ENCODE peak calls at places on chromosomes 5 and 9, in seven cellular contexts. P, A, O, I, L, Y and R are unnamed samples.

GRCh38 chr5:91212336-91213092 is 170.6 kb downstream of the ARRDC3 start:
- DNase-seq in P (peak), A (no peak), Y (peak), O (peak), L (no peak), I (peak), R (no peak)

GRCh38 chr9:90943341-90943740 is 141.7 kb downstream of the SYK start:
- DNase-seq in I (peak), Y (peak), L (no peak), A (no peak), O (no peak), P (no peak), R (no peak)

GRCh38 chr9:69484023-69484422 is 159.0 kb downstream of the ENTREP1 start:
- DNase-seq in L (no peak), I (no peak), Y (no peak), A (no peak), P (no peak), O (no peak), R (no peak)

GRCh38 chr9:124879226-124879625 is 17.3 kb downstream of the ARPC5L start:
- DNase-seq in L (no peak), O (no peak), A (no peak), P (no peak), Y (no peak), I (no peak), R (no peak)

GRCh38 chr5:139925650-139926640 is 117.2 kb downstream of the NRG2 start:
- DNase-seq in Y (no peak), I (no peak), O (no peak), P (no peak), A (no peak), L (no peak), R (no peak)

GRCh38 chr9:100499866-100500265 is 26.9 kb downstream of the TMEFF1 start:
- DNase-seq in I (no peak), Y (no peak), L (no peak), A (no peak), P (no peak), O (no peak), R (no peak)

GRCh38 chr9:18441245-18441644 is 32.7 kb upstream of the ADAMTSL1 start:
- DNase-seq in P (no peak), O (no peak), A (no peak), L (no peak), Y (no peak), I (no peak), R (no peak)

GRCh38 chr5:126805108-126805507 is 28.2 kb downstream of the LMNB1 start:
- DNase-seq in P (no peak), I (peak), L (no peak), Y (no peak), O (no peak), A (no peak), R (no peak)

GRCh38 chr5:127870914-127871313 is 167.7 kb downstream of the CCDC192 start:
- DNase-seq in P (peak), O (no peak), L (no peak), A (no peak), I (peak), Y (no peak), R (peak)

GRCh38 chr5:64838803-64839202 is 70.1 kb downstream of the CWC27 start:
- DNase-seq in O (no peak), I (peak), L (no peak), Y (no peak), P (no peak), A (no peak), R (peak)

GRCh38 chr9:2621678-2622360 is at the start of gene VLDLR:
- DNase-seq in I (peak), L (peak), P (peak), O (no peak), Y (no peak), A (peak), R (peak)

GRCh38 chr5:16735092-16735970 is 118.5 kb upstream of the RETREG1 start:
- DNase-seq in Y (peak), L (no peak), P (no peak), A (no peak), I (no peak), O (no peak), R (no peak)
- H3K27ac ChIP-seq in Y (peak), L (peak), P (no peak), A (peak), I (peak), O (peak), R (peak)

GRCh38 chr9:114410910-114411309 is 23.1 kb upstream of the AKNA start:
- DNase-seq in L (no peak), I (peak), P (no peak), O (no peak), Y (no peak), A (no peak), R (peak)
- H3K27ac ChIP-seq in L (no peak), I (no peak), P (no peak), O (no peak), Y (no peak), A (no peak), R (no peak)

GRCh38 chr5:180395540-180396274 is 42.6 kb upstream of the GFPT2 start:
- DNase-seq in A (no peak), P (no peak), O (no peak), L (no peak), I (no peak), Y (no peak), R (no peak)

GRCh38 chr5:180399931-180400330 is 46.8 kb upstream of the GFPT2 start:
- DNase-seq in O (no peak), I (no peak), P (no peak), Y (no peak), A (no peak), L (no peak), R (no peak)

GRCh38 chr5:180394031-180394636 is 41.0 kb upstream of the GFPT2 start:
- DNase-seq in I (no peak), P (no peak), O (no peak), L (peak), A (no peak), Y (no peak), R (no peak)

GRCh38 chr5:180399391-180399790 is 46.3 kb upstream of the GFPT2 start:
- DNase-seq in O (no peak), L (no peak), A (no peak), P (no peak), I (no peak), Y (no peak), R (no peak)

GRCh38 chr5:180396931-180397330 is 43.8 kb upstream of the GFPT2 start:
- DNase-seq in A (no peak), I (no peak), Y (no peak), P (no peak), L (no peak), O (no peak), R (no peak)
- H3K27ac ChIP-seq in A (no peak), I (no peak), Y (no peak), P (no peak), L (no peak), O (no peak), R (no peak)

GRCh38 chr5:15897609-15898008 is 282.0 kb downstream of the MARCHF11 start:
- DNase-seq in A (no peak), L (no peak), I (no peak), P (no peak), Y (no peak), O (peak), R (no peak)
- H3K27ac ChIP-seq in A (no peak), L (no peak), I (no peak), P (no peak), Y (no peak), O (no peak), R (no peak)

GRCh38 chr5:148931453-148932057 is 105.1 kb downstream of the ADRB2 start:
- DNase-seq in L (no peak), I (no peak), A (no peak), O (no peak), Y (no peak), P (no peak), R (no peak)

GRCh38 chr5:148934895-148935400 is 108.5 kb downstream of the ADRB2 start:
- DNase-seq in L (no peak), P (no peak), A (no peak), O (no peak), Y (no peak), I (no peak), R (peak)

GRCh38 chr5:148932355-148932935 is 106.0 kb downstream of the ADRB2 start:
- DNase-seq in A (no peak), O (no peak), P (no peak), L (peak), Y (no peak), I (no peak), R (no peak)

GRCh38 chr5:148937239-148937638 is 110.8 kb downstream of the ADRB2 start:
- DNase-seq in I (peak), P (no peak), Y (no peak), O (no peak), L (no peak), A (no peak), R (peak)

DNA sequence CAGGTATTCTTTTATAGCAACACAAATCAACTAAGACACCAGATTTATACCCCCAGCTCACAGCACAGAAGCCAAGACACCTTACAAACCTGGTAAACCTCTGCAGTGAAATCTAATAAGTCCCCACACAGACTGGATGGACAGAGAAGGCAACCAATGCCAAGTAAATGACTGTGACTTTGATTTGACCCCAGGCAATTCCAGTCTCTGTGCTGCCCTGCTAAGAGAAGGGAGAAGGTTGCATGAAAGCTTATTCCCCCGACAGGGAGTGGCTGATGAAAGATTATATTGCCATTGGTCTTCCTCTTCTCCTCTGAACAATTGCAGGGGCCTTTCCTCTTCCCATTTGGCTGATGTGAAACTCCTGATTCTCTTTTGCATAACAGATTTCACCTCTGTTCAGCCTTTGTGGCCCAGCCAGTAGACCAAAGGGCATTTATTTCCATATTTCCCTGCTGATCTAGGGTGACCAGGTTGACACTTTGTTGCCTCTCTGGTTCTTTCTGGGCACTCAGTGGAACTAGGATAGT is 107.6 kb downstream of the ADRB2 start:
- DNase-seq in A (no peak), O (no peak), I (no peak), L (peak), P (no peak), Y (no peak), R (no peak)
- H3K27ac ChIP-seq in A (no peak), O (no peak), I (no peak), L (no peak), P (no peak), Y (no peak), R (no peak)

GRCh38 chr5:55575815-55576583 is 41.2 kb upstream of the PLPP1 start:
- DNase-seq in I (peak), P (no peak), Y (no peak), O (no peak), L (no peak), A (no peak), R (no peak)
- H3K27ac ChIP-seq in I (no peak), P (peak), Y (no peak), O (no peak), L (no peak), A (no peak), R (no peak)

DNA sequence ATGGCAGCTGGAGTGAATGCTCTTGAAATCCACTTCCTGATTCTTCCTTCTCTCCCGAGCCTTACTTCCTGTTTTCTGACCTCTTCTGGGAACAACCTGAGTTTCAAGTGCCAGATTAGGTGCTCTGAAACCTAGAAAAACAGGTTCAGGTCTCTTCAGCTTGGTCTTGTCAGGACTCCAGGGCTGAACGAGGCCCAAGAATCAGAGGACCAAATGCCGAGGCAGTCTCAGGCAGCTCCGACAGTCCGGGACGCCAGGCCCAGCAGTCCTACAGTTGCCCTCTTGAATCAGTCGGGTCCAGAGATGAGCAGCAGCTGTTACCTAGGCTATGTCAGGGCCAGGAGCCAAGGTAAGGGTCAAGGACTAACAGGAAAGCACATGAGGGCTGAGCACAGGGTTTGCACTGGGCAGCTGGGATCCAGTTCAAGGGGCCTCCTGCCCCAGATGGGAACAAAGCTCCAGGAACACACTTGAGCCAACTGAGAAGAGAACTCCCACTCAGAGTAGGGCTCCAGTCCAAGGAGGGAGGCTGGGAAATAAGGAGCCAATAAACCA is 38.3 kb upstream of the ADRA1B start:
- DNase-seq in A (peak), Y (no peak), P (peak), I (no peak), O (no peak), L (peak), R (no peak)
- H3K27ac ChIP-seq in A (no peak), Y (no peak), P (peak), I (no peak), O (no peak), L (no peak), R (no peak)

DNA sequence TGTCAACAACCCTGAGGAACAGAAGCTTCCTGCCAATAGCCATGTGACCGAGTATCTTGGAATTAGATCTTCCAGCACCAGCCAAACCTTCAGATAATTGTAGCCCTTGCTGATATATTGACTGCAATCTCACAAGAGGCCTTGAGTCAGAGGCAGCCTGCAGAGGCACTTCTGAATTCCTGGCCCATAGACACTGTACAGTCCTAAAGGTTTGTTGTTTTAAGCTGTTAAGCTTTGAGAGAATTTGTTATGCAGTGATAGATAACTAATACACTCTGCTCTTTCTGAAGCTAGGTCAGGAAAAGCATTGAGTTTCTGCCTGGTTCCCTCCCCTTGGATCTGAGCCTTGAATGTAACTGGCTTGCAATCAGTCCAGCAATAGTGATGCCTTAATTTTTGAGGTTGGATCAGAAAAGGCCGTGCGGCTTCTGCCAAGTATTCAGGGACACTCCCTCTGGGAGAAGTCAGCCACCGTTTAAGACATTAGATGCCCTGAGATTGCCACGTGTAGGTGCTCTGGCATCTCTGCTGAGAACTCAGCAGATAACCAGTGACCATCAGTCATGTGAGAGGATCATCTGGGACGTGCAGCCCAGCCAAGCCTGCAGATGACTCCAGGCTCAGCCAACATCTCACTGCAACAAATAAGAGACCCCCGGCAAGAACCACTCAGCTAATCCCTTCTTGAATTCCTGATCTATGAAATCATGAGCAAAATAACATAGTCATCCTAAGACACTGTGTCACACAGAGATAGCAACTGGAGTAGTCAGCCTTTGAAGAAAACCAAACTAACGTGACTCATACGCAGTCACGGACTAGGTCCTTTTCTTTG is 126.8 kb upstream of the STC2 start:
- DNase-seq in I (peak), L (no peak), Y (peak), P (peak), A (no peak), O (peak), R (peak)
- H3K27ac ChIP-seq in I (peak), L (no peak), Y (peak), P (peak), A (no peak), O (peak), R (peak)